ENCODE peak calls at places on chromosomes 7 and 10, in ten cellular contexts. Z, Q, R, B, J, E, K, F, N and L are unnamed samples.

GRCh38 chr10:34206078-34206477 is 609.0 kb downstream of the PARD3 start:
- DNase-seq in Z (no peak), Q (no peak), R (no peak), B (no peak), J (no peak), E (peak; percentile 81), K (no peak), F (no peak), N (no peak), L (no peak)

GRCh38 chr10:7563368-7563767 is 103.4 kb downstream of the ITIH5 start:
- DNase-seq in Z (peak; percentile 79), Q (peak; percentile 51), R (no peak), B (peak; percentile 20), J (peak; percentile 68), E (no peak), K (no peak), F (peak; percentile 23), N (peak; percentile 34), L (no peak)

GRCh38 chr7:100965723-100966541 is 3.4 kb upstream of the MUC12 start:
- DNase-seq in Z (peak; percentile 77), Q (peak; percentile 53), R (peak; percentile 43), B (no peak), J (peak; percentile 25), E (peak; percentile 42), K (peak; percentile 99), F (peak; percentile 30), N (peak; percentile 56), L (no peak)

GRCh38 chr7:29091722-29092121 is 54.6 kb downstream of the CPVL start:
- DNase-seq in Z (no peak), Q (no peak), R (no peak), B (no peak), J (peak; percentile 48), E (peak; percentile 65), K (no peak), F (no peak), N (peak; percentile 7), L (no peak)

GRCh38 chr7:27581906-27582305 is 80.8 kb downstream of the HIBADH start:
- DNase-seq in Z (no peak), Q (no peak), R (no peak), B (no peak), J (no peak), E (no peak), K (no peak), F (no peak), N (no peak), L (no peak)

GRCh38 chr7:130912910-130913720 is 179.1 kb upstream of the KLF14 start:
- DNase-seq in Z (peak; percentile 90), Q (peak; percentile 63), R (peak; percentile 100), B (peak; percentile 95), J (peak; percentile 98), E (peak; percentile 95), K (no peak), F (peak; percentile 82), N (peak; percentile 98), L (peak; percentile 95)

GRCh38 chr10:131011936-131012640 is 299.4 kb downstream of the TCERG1L start:
- DNase-seq in Z (no peak), Q (no peak), R (no peak), B (no peak), J (no peak), E (no peak), K (no peak), F (no peak), N (no peak), L (no peak)

GRCh38 chr10:119190353-119190752 is 11.7 kb upstream of the PRDX3 start:
- DNase-seq in Z (no peak), Q (no peak), R (peak; percentile 98), B (peak; percentile 92), J (peak; percentile 84), E (no peak), K (no peak), F (no peak), N (peak; percentile 99), L (peak; percentile 88)

GRCh38 chr10:109913351-109913902 is 9.9 kb downstream of the XPNPEP1 start:
- DNase-seq in Z (no peak), Q (no peak), R (no peak), B (no peak), J (no peak), E (no peak), K (no peak), F (no peak), N (no peak), L (no peak)

GRCh38 chr10:132347211-132347930 is 15.4 kb downstream of the LRRC27 start:
- DNase-seq in Z (no peak), Q (no peak), R (no peak), B (no peak), J (no peak), E (no peak), K (no peak), F (no peak), N (no peak), L (no peak)

GRCh38 chr7:149598721-149599308 is 101.2 kb upstream of the ZNF746 start:
- DNase-seq in Z (peak; percentile 58), Q (no peak), R (peak; percentile 52), B (no peak), J (peak; percentile 36), E (peak; percentile 18), K (no peak), F (no peak), N (peak; percentile 33), L (no peak)

GRCh38 chr10:132064082-132064755 is 1.5 kb upstream of the JAKMIP3 start:
- DNase-seq in Z (peak; percentile 49), Q (no peak), R (no peak), B (no peak), J (no peak), E (no peak), K (no peak), F (no peak), N (no peak), L (no peak)

GRCh38 chr7:93622036-93622714 is 47.7 kb upstream of the CALCR start:
- DNase-seq in Z (no peak), Q (no peak), R (peak; percentile 54), B (no peak), J (peak; percentile 4), E (peak; percentile 57), K (no peak), F (no peak), N (peak; percentile 45), L (no peak)

GRCh38 chr10:114002422-114002821 is 41.2 kb upstream of the ADRB1 start:
- DNase-seq in Z (no peak), Q (no peak), R (no peak), B (no peak), J (no peak), E (no peak), K (no peak), F (no peak), N (no peak), L (no peak)

GRCh38 chr7:77995717-77996116 is 197.1 kb downstream of the PHTF2 start:
- DNase-seq in Z (no peak), Q (no peak), R (no peak), B (no peak), J (no peak), E (no peak), K (no peak), F (no peak), N (no peak), L (no peak)

GRCh38 chr7:42071372-42072261 is 165.4 kb downstream of the GLI3 start:
- DNase-seq in Z (no peak), Q (no peak), R (peak; percentile 66), B (no peak), J (peak; percentile 85), E (no peak), K (no peak), F (no peak), N (peak; percentile 86), L (no peak)

DNA sequence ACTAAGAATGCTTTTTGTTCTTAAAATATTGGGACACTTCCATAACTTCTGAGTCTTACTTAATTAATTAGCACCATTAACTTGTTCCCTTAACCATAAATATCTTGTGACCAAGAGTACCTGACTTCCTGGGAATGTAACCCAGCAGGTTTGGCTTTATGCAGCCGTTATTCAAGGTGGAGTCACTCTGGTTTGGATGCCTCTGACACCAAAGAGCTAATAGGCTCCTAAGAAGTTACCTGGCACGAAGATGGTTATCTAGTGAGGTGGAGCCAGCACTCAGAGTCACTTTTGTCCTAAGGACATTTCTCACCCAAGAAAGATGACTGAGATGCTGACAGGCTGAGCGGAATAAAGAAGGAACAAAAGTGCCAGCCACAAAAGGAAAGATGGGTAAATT is 172.3 kb downstream of the C1GALT1 start:
- DNase-seq in Z (no peak), Q (no peak), R (no peak), B (no peak), J (no peak), E (no peak), K (no peak), F (no peak), N (no peak), L (no peak)
- TF ChIP-seq CTCF in Z (no peak), Q (no peak), R (no peak), B (no peak), J (no peak), E (no peak), K (no peak), F (no peak), N (no peak), L (no peak)

GRCh38 chr10:42754155-42755027 is 28.2 kb upstream of the BMS1 start:
- DNase-seq in Z (no peak), Q (peak; percentile 34), R (peak; percentile 11), B (no peak), J (peak; percentile 24), E (no peak), K (peak; percentile 81), F (no peak), N (peak; percentile 27), L (no peak)
- H3K4me3 ChIP-seq in Z (no peak overlapping the region), Q (peak overlapping the region; percentile 51), R (peak overlapping the region; percentile 45), B (peak overlapping the region; percentile 47), J (peak overlapping the region; percentile 54), E (no peak overlapping the region), K (peak overlapping the region; percentile 58), F (peak overlapping the region; percentile 29), N (peak overlapping the region; percentile 59), L (peak overlapping the region; percentile 40)

GRCh38 chr7:105521731-105522458 is at the start of gene PUS7:
- DNase-seq in Z (peak; percentile 93), Q (peak; percentile 90), R (peak; percentile 87), B (peak; percentile 55), J (peak; percentile 88), E (peak; percentile 91), K (peak; percentile 92), F (peak; percentile 82), N (peak; percentile 88), L (peak; percentile 53)
- TF ChIP-seq CTCF in Z (no peak), Q (no peak), R (no peak), B (no peak), J (no peak), E (no peak), K (no peak), F (no peak), N (no peak), L (no peak)

DNA sequence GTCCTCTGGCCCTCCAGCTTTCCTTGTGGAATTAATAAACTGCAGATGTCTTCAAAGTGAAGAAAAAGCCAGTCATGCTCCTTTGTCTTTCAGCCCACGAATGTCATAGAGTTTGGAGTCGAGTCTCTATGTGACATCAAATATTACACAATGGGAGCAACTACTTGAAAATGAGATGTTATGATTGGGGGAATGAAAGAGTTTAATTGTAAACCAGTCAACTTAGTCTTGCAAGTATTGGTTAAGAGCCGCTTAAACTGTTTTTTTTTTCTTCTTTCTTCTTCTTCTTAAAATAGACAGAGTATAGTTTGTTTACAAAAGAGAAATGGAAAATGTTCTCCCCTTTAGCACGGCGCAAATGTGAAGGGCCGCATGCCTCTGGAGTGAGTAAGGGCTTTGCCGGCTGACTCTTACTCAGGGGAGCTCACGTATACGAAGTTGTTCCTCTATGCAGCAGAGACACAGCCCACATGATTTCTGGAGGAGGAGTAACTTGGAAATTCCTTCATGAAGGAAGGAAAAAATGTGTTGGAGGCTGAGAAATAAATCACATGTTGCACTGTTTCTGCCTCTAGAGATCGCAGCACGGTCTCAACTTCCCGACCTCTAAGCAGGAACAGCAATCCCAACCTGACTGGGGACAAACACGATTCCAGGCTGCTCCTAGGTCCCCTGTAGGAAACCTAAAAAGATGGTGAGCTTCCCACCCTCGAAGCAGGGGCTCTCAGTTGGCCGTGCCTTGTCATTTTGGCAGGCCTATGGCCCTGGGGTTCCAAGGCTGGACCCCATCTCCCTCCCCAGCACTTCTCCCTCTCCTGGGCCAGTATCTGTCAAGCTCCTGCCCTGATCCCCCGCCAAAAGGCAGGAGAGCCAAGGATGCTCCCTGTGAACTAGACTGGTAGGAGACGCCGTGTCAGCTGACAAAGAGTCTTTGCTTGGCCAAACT is 44.9 kb downstream of the MYOF start:
- DNase-seq in Z (peak; percentile 86), Q (peak; percentile 83), R (peak; percentile 99), B (peak; percentile 98), J (peak; percentile 99), E (no peak), K (no peak), F (no peak), N (peak; percentile 100), L (peak; percentile 99)
- H3K4me3 ChIP-seq in Z (no peak overlapping the region), Q (peak overlapping the region; percentile 3), R (peak overlapping the region; percentile 19), B (peak overlapping the region; percentile 45), J (peak overlapping the region; percentile 17), E (no peak overlapping the region), K (no peak overlapping the region), F (no peak overlapping the region), N (peak overlapping the region; percentile 9), L (no peak overlapping the region)